ENCODE peak calls at places on chromosomes 4 and X, in five cellular contexts. N, T, L, I and D are unnamed samples.

GRCh38 chrX:17552251-17552650 is 177.3 kb downstream of the NHS start:
- DNase-seq in N (no peak), T (no peak), L (no peak), I (no peak), D (no peak)

GRCh38 chrX:28158019-28158777 is 176.9 kb upstream of the DCAF8L1 start:
- DNase-seq in N (no peak), T (peak), L (no peak), I (no peak), D (no peak)

GRCh38 chrX:43860646-43861370 is 21.4 kb downstream of the MAOB start:
- DNase-seq in N (peak), T (no peak), L (no peak), I (no peak), D (no peak)

GRCh38 chr4:2489841-2490552 is 21.1 kb downstream of the RNF4 start:
- DNase-seq in N (no peak), T (no peak), L (no peak), I (no peak), D (no peak)

GRCh38 chr4:186724048-186724860 is 598 bp upstream of the FAT1 start:
- DNase-seq in N (peak), T (peak), L (no peak), I (peak), D (peak)

GRCh38 chr4:137531121-137531520 is 1.2 kb downstream of the PCDH18 start:
- DNase-seq in N (peak), T (peak), L (no peak), I (no peak), D (no peak)

GRCh38 chrX:3415011-3415410 is 68.6 kb upstream of the MXRA5 start:
- DNase-seq in N (no peak), T (no peak), L (no peak), I (no peak), D (no peak)

GRCh38 chr4:173333658-173334084 is 487 bp downstream of the HMGB2 start:
- DNase-seq in N (peak), T (peak), L (no peak), I (peak), D (peak)

GRCh38 chr4:8157496-8157895 is 1.1 kb downstream of the ABLIM2 start:
- DNase-seq in N (peak), T (peak), L (no peak), I (peak), D (no peak)

GRCh38 chrX:153981771-153982533 is 9.4 kb downstream of the TMEM187 start:
- DNase-seq in N (no peak), T (no peak), L (peak), I (no peak), D (no peak)

GRCh38 chr4:148065069-148065468 is 333.2 kb downstream of the ARHGAP10 start:
- DNase-seq in N (peak), T (no peak), L (no peak), I (no peak), D (no peak)

DNA sequence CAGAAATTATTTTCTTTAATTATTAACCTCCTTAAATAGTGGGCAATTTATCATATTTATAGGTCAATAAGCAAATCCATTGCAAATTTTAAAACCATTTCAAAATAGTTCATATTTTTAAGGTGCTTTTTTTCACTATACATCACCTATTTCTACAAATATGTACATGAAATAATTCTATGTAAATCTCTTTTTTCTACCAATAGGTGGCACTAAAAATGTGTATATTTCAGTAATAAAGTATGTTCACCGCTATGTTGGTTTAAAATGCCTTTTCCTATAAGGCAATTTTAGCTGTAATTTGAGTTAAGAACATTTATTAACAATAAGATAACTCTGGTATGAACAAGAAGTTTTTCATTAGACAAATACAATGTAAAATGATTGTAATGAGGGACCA is 672.2 kb downstream of the KCTD8 start:
- DNase-seq in N (peak), T (no peak), L (no peak), I (no peak), D (no peak)
- TF ChIP-seq CTCF in N (peak), T (peak), L (no peak), I (no peak), D (peak)

GRCh38 chr4:110633358-110634319 is 10.8 kb upstream of the PITX2 start:
- DNase-seq in N (no peak), T (peak), L (no peak), I (no peak), D (peak)

GRCh38 chr4:110630621-110631402 is 7.9 kb upstream of the PITX2 start:
- DNase-seq in N (no peak), T (peak), L (no peak), I (no peak), D (peak)

GRCh38 chr4:110632506-110633357 is 9.9 kb upstream of the PITX2 start:
- DNase-seq in N (no peak), T (peak), L (no peak), I (no peak), D (peak)

GRCh38 chr4:110629780-110630500 is 7.1 kb upstream of the PITX2 start:
- DNase-seq in N (no peak), T (no peak), L (no peak), I (no peak), D (no peak)

GRCh38 chr4:110631582-110632505 is 9.0 kb upstream of the PITX2 start:
- DNase-seq in N (peak), T (peak), L (no peak), I (peak), D (peak)
- TF ChIP-seq CTCF in N (peak), T (peak), L (no peak), I (peak), D (peak)

GRCh38 chr4:107122736-107123135 is 86.6 kb upstream of the DKK2 start:
- DNase-seq in N (no peak), T (no peak), L (no peak), I (no peak), D (no peak)

GRCh38 chr4:107115185-107115847 is 79.2 kb upstream of the DKK2 start:
- DNase-seq in N (peak), T (no peak), L (no peak), I (no peak), D (no peak)

GRCh38 chr4:107114059-107114458 is 77.9 kb upstream of the DKK2 start:
- DNase-seq in N (no peak), T (no peak), L (no peak), I (no peak), D (no peak)

GRCh38 chr4:107120661-107121060 is 84.5 kb upstream of the DKK2 start:
- DNase-seq in N (peak), T (peak), L (no peak), I (no peak), D (no peak)

DNA sequence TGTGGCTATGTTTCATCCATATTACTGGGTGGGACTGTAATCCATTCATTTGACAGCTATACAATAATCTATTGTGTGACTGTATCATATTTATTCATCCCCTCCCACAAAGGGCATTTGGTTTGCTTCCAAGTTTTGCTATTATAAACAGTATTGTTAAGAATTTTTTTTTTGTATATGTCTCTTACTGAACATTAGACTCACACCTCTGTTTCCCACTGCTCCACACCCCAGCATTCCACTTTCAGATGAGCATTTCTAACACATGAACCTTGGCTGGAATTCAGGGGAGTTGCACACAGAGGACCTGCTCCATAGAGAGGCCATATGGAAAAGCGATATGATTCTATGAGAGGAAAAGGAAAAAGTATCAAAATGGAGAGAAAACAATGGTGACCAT is 81.6 kb upstream of the DKK2 start:
- DNase-seq in N (no peak), T (no peak), L (no peak), I (no peak), D (no peak)
- TF ChIP-seq CTCF in N (no peak), T (no peak), L (no peak), I (no peak), D (no peak)

DNA sequence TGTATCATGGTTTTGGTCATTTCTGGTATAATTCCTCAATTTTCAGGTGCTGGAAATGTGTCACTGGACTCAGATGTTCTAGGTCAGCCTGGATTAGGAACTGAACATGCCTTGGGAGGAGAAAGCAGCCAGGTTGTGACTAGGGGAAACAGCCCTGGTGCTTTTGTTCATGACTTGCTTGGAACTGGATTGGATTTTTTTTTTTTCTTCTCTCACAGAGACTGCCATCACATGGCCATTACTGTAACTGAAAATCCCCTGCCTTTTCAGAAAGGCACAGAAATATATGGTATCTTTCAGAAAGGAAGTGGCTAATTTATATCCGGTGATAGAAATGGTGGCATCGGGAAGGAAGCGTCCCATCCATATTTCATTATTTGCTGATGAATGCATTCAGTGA is 34.6 kb downstream of the SEPTIN11 start:
- DNase-seq in N (peak), T (no peak), L (no peak), I (no peak), D (no peak)
- TF ChIP-seq CTCF in N (peak), T (peak), L (peak), I (no peak), D (no peak)

GRCh38 chrX:132940727-132941162 is 17.7 kb downstream of the HS6ST2 start:
- DNase-seq in N (no peak), T (peak), L (no peak), I (no peak), D (peak)
- TF ChIP-seq CTCF in N (peak), T (peak), L (no peak), I (no peak), D (peak)